ENCODE peak calls at places on chromosomes 7 and 10, in four cellular contexts. U is osteocyte, L is activated B cell treated with CpG ODN at 0.5 μM for 24 hours, M is cardiac fibroblast. X is an unnamed sample.

GRCh38 chr7:139482662-139483466 is 609 bp downstream of the KLRG2 start:
- DNase-seq in M (no peak), L (peak), U (no peak), X (no peak)

GRCh38 chr7:139471740-139472353 is 11.6 kb downstream of the KLRG2 start:
- DNase-seq in M (peak), L (no peak), U (no peak), X (no peak)

GRCh38 chr7:92631067-92631829 is 41.1 kb upstream of the FAM133B start:
- DNase-seq in L (no peak), M (no peak), U (no peak), X (no peak)

GRCh38 chr7:711967-712600 is 14.4 kb upstream of the DNAAF5 start:
- DNase-seq in M (no peak), L (no peak), U (no peak), X (no peak)

GRCh38 chr7:100190059-100190711 is 12.5 kb downstream of the STAG3 start:
- DNase-seq in U (no peak), L (no peak), M (peak), X (no peak)

GRCh38 chr7:18495412-18496335 is at the start of gene HDAC9:
- DNase-seq in M (peak), U (no peak), L (peak), X (no peak)

GRCh38 chr10:58336242-58336641 is 1.4 kb downstream of the UBE2D1 start:
- DNase-seq in U (no peak), M (no peak), L (no peak), X (no peak)

GRCh38 chr10:68239596-68240150 is 7.8 kb upstream of the ATOH7 start:
- DNase-seq in U (no peak), L (no peak), M (no peak), X (no peak)

GRCh38 chr7:105354383-105354782 is 34.3 kb downstream of the SRPK2 start:
- DNase-seq in U (no peak), L (no peak), M (no peak), X (no peak)

GRCh38 chr7:103914147-103914899 is 75.1 kb downstream of the RELN start:
- DNase-seq in U (no peak), M (no peak), L (no peak), X (no peak)

GRCh38 chr10:2949948-2950354 is 117.4 kb upstream of the PFKP start:
- DNase-seq in M (peak), U (no peak), L (no peak), X (no peak)

GRCh38 chr7:84263106-84263505 is 68.5 kb upstream of the SEMA3A start:
- DNase-seq in U (no peak), L (no peak), M (no peak), X (no peak)

DNA sequence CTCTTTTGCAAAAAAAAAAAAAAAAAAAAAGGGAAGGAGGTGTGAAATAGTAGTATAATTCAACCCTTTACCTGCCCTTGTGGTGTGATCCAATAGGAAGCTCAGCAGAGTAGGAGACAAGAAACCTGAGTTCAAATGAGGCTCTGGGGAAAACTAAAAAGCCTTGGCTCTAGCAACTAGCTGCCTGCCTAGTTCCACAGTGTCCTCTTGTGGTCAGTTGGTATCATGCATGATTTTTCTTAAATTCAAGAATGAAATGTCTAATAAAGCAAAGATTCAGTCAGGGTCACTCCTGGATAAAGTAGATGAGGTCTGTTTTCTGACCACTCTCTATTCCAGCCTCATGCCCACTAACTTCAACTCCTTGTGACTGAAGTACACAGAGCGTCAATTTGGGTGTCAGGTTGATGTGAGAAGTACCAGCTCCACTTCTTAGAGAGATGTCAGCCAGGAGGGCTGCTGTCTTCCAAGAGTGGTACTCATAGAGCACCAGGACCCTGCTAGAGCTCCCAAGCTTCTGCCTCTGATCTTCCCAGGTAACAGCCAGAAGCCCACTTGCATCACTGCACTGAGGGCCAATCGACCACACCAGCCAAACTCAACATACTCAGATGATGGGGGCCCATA is 10.5 kb downstream of the LSM5 start:
- DNase-seq in U (no peak), L (no peak), M (peak), X (no peak)
- TF ChIP-seq CTCF in U (peak), L (no peak), M (peak), X (no peak)

GRCh38 chr10:74035324-74035723 is 37.4 kb downstream of the VCL start:
- DNase-seq in L (no peak), U (no peak), M (no peak), X (no peak)
- TF ChIP-seq CTCF in L (no peak), U (peak), M (no peak), X (no peak)

DNA sequence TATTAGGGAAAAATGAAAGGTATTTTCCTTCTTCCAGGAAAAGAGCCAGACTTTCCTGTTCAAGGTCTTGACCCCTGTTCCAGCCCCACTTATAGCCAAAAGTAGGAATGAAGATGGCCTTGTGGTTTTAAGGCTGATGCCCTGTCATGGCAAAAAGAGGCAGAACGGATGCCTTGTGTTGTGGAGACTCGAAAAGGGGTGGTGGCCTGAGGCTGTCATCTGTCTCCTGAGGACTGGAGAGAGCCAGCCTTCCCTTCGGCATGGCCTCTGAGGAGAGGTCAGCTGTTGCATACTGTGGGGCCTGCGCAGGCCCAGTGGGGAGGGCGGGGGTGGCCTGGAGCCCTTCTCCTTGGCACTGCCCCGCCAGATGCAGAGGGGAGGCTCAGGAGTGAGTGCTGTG is 166.0 kb upstream of the EEPD1 start:
- DNase-seq in U (no peak), M (no peak), L (no peak), X (no peak)
- TF ChIP-seq CTCF in U (no peak), M (no peak), L (no peak), X (no peak)

DNA sequence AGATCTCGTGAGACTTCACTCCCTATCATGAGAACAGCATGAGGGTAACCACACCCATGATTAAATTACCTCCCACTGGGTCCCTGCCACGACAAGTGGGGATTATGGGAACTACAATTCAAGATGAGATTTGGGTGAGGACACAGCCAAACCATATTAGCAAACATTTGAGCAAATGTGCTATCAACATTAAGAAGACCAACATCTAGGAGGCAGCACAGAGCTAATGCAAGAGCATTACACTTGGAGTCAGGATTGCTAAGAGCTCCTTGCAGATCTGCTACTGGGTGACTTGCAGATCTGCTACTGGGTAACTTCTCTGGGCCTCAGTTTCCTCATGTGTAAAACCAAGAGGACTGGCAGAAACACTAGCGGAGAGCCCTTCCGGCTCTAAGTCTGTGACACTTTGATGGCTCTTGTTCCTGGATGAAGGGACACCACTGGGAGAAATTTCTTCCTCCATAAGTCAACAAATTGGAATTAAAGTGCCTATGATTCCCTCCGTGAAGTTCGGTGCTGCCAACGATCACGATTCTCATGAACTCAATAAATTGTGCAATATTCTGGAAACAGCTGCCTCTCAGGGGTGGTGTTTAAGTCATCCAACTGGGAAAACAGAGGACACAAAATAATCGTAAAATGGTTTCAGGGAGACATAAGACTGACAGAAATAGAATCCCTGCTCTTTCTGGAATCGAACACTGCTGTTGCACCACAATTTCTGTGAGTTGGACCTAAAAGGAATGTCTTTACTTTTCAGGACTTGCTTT is 115.8 kb upstream of the ITGB1 start:
- DNase-seq in M (peak), L (no peak), U (no peak), X (no peak)
- TF ChIP-seq CTCF in M (peak), L (no peak), U (no peak), X (no peak)

DNA sequence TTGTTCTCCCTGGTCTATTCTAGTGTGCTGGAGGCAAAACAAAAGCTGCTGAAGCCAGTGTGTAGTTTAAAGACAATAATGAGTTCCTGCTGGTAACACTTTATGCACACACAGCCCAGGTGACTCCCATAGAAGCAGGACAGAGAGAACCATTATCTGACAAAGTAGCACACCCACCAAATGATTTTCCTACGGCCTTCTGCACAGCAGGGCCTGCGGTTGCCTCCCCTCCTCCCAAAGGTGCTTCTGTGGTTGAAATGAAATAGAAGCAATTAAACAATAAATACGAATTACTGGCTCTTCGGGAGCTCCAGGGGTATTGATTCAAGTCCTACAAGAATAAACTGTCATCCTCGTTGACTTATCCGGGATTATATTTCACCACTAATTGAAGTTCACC is 172.0 kb downstream of the ACTR3B start:
- DNase-seq in U (no peak), M (no peak), L (no peak), X (no peak)
- TF ChIP-seq CTCF in U (no peak), M (no peak), L (no peak), X (no peak)

GRCh38 chr10:44949127-44949802 is 10.3 kb upstream of the RASSF4 start:
- DNase-seq in L (no peak), U (no peak), M (no peak), X (peak)
- TF ChIP-seq CTCF in L (no peak), U (no peak), M (no peak), X (no peak)

GRCh38 chr7:20778063-20778721 is 8.5 kb downstream of the SP8 start:
- DNase-seq in L (no peak), M (no peak), U (no peak), X (no peak)

GRCh38 chr7:20779041-20779440 is 7.6 kb downstream of the SP8 start:
- DNase-seq in U (no peak), M (no peak), L (no peak), X (no peak)

GRCh38 chr7:20776214-20776875 is 10.3 kb downstream of the SP8 start:
- DNase-seq in U (no peak), M (no peak), L (no peak), X (no peak)

GRCh38 chr7:20777377-20778062 is 9.2 kb downstream of the SP8 start:
- DNase-seq in L (no peak), M (no peak), U (no peak), X (no peak)

GRCh38 chr7:20776942-20777341 is 9.7 kb downstream of the SP8 start:
- DNase-seq in U (no peak), M (no peak), L (no peak), X (no peak)
- TF ChIP-seq CTCF in U (no peak), M (no peak), L (no peak), X (no peak)

DNA sequence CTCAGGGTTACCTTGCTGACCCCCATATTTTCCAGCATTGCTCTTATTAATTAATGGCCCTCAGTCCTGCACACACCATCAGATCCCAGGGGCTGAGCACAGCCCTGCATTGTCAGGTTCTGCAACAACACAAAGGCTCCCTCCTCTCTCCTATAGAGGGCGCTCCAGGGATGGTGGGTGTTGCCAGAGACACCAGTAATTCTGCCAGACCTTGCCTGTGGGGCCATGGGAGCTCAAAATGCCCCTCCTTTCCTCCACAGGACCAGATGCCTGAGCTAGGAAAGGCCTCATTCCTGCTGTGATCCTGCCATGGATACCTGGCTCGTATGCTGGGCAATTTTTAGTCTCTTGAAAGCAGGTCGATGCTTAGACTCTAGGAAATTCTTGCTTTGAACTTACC is 42.8 kb upstream of the PRSS58 start:
- DNase-seq in L (no peak), M (no peak), U (no peak), X (no peak)
- TF ChIP-seq CTCF in L (no peak), M (peak), U (peak), X (no peak)

X was measured in omental fat pad.